ENCODE peak calls at places on chromosomes 7 and 10, in eight cellular contexts. W is thoracic aorta; J is thyroid gland; O is CD8-positive, alpha-beta T cell; T is heart left ventricle; I is colonic mucosa; C is tibial artery; Z is Panc1. E is an unnamed sample.

GRCh38 chr7:136030867-136031318 is 53.7 kb upstream of the MTPN start:
- DNase-seq in I (no peak), Z (no peak), O (no peak), W (no peak), T (no peak), J (no peak), C (no peak), E (no peak)

GRCh38 chr10:34674169-34674568 is 140.9 kb downstream of the PARD3 start:
- DNase-seq in T (no peak), J (no peak), I (no peak), O (no peak), W (no peak), Z (no peak), C (no peak), E (no peak)

GRCh38 chr10:73561192-73561591 is 29.9 kb downstream of the USP54 start:
- DNase-seq in C (no peak), I (no peak), W (no peak), O (no peak), J (no peak), T (no peak), Z (no peak), E (no peak)

GRCh38 chr10:114706458-114707055 is 48.5 kb upstream of the ABLIM1 start:
- DNase-seq in O (no peak), I (no peak), C (no peak), J (no peak), T (no peak), Z (no peak), W (no peak), E (no peak)

GRCh38 chr7:33774762-33775523 is 130.4 kb upstream of the BMPER start:
- DNase-seq in T (peak; percentile 75), J (peak; percentile 21), C (peak; percentile 76), I (peak; percentile 54), O (no peak), Z (no peak), W (no peak), E (peak; percentile 72)

GRCh38 chr10:118482393-118483331 is 112.8 kb downstream of the PRLHR start:
- DNase-seq in O (no peak), I (no peak), W (no peak), T (no peak), J (no peak), C (no peak), Z (no peak), E (peak; percentile 16)

GRCh38 chr10:133474833-133475734 is 21.3 kb downstream of the SCART1 start:
- DNase-seq in J (no peak), Z (no peak), O (peak; percentile 15), W (no peak), I (no peak), C (no peak), T (no peak), E (peak; percentile 58)

GRCh38 chr7:78127009-78127408 is 328.4 kb downstream of the PHTF2 start:
- DNase-seq in T (no peak), J (no peak), I (no peak), Z (no peak), O (no peak), C (no peak), W (no peak), E (no peak)

GRCh38 chr7:129969881-129970446 is 17.2 kb upstream of the UBE2H start:
- DNase-seq in O (no peak), I (peak; percentile 58), W (no peak), T (no peak), J (no peak), Z (peak; percentile 77), C (no peak), E (no peak)

GRCh38 chr7:46970486-46970885 is 611.4 kb downstream of the TNS3 start:
- DNase-seq in Z (no peak), O (no peak), T (no peak), I (no peak), W (no peak), C (no peak), J (no peak), E (no peak)

GRCh38 chr7:155872678-155873369 is 60.6 kb upstream of the SHH start:
- DNase-seq in W (no peak), Z (no peak), C (no peak), O (no peak), I (peak; percentile 9), T (no peak), J (no peak), E (no peak)

GRCh38 chr10:86958109-86958830 is at the start of gene SNCG:
- DNase-seq in J (no peak), Z (no peak), W (no peak), O (no peak), T (peak; percentile 63), C (peak; percentile 89), I (peak; percentile 19), E (no peak)

GRCh38 chr10:131829156-131829930 is 71.5 kb upstream of the PPP2R2D start:
- DNase-seq in T (no peak), C (peak; percentile 51), Z (no peak), O (no peak), W (no peak), J (no peak), I (no peak), E (no peak)

GRCh38 chr7:31432831-31433340 is 81.0 kb upstream of the ITPRID1 start:
- DNase-seq in W (no peak), C (no peak), T (no peak), O (no peak), I (no peak), Z (no peak), J (no peak), E (no peak)

GRCh38 chr10:73182568-73182967 is 14.6 kb downstream of the FAM149B1 start:
- DNase-seq in O (no peak), W (no peak), T (no peak), I (no peak), Z (no peak), C (no peak), J (no peak), E (no peak)

GRCh38 chr10:132833421-132834111 is 47.6 kb upstream of the NKX6-2 start:
- DNase-seq in C (no peak), W (no peak), T (no peak), O (no peak), I (no peak), J (no peak), Z (no peak), E (no peak)

GRCh38 chr7:150897502-150898474 is 45.5 kb downstream of the AOC1 start:
- DNase-seq in W (no peak), O (no peak), Z (no peak), C (no peak), I (no peak), T (no peak), J (no peak), E (no peak)

GRCh38 chr10:90775351-90776028 is 82.3 kb downstream of the HTR7 start:
- DNase-seq in O (no peak), T (no peak), C (no peak), I (no peak), Z (no peak), J (no peak), W (no peak), E (no peak)

GRCh38 chr7:15490261-15490660 is 71.6 kb downstream of the AGMO start:
- DNase-seq in W (no peak), C (no peak), T (no peak), I (no peak), Z (no peak), O (no peak), J (no peak), E (no peak)

DNA sequence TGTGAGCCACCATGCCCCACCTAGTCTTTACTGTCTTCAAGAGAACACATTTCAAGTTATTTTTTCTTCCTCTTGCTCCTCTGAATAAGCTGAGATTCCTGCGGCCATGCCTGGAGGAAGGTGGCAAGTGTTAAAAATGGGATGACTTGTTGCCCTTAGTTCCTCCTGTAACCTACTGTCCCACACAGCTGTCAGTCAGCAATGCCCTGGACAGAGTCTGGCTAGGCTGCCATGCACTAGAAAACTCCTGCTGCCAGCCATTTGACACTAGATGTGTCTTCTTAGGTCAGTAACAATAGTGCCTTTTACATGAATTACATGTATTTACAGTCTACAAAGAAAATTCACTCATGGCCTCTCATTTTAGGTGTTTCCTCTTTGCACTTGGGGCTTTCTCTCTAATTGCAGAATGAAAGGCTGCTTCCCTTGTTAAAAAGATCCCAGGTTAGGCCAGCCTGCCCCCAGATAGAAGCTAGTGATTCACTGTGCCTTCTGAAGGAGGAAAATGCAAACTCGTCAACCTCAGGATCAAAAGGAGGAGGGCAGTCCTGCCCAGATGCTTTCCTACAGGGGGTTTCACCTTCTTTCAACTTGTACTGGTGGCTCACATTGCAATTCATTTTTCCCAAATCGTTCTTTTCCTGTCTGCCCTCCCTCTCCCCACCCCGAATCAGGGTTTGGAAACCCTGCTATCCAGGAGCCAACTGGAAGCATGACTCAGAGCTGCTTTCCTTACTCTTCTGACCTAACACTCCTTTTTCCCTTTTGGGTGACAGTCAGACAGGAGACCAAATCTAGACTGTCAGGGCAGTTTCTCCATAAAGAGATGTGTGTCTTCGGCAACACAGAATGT is 136.6 kb downstream of the SPAG6 start:
- DNase-seq in W (no peak), O (no peak), C (no peak), Z (no peak), T (no peak), J (no peak), I (no peak), E (no peak)
- H3K27ac ChIP-seq in W (no peak overlapping the region), O (no peak overlapping the region), C (no peak overlapping the region), Z (no peak overlapping the region), T (no peak overlapping the region), J (no peak overlapping the region), I (no peak overlapping the region), E (no peak overlapping the region)

DNA sequence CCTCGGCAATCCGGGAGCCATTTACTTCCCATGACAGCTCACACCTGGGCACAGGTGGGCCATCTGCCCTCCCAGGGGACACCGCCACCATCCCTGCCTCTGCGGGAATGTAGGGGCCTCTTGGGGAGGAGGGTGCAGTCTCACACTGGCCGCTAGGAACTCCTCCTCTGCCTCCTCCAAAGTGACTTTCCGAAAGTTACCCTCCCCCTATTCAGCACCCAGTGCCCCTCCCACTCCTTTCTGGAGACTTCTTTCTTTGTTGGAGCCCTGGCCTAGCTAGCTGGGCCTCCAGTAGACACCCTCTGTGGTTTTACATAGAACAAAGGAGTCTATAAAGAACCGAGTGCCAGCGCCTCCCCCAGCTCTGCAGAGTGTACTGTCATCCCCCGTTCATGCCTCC is 45.8 kb upstream of the MNX1 start:
- DNase-seq in T (no peak), I (no peak), J (no peak), C (no peak), Z (no peak), O (no peak), W (no peak), E (no peak)
- TF ChIP-seq CTCF in T (no peak), I (no peak), J (no peak), C (no peak), Z (no peak), O (no peak), W (no peak), E (no peak)

GRCh38 chr10:104267721-104268690 is 978 bp upstream of the GSTO2 start:
- DNase-seq in J (no peak), Z (no peak), T (no peak), W (no peak), O (no peak), I (no peak), C (no peak), E (no peak)
- H3K4me3 ChIP-seq in J (peak overlapping the region; percentile 43), Z (peak overlapping the region; percentile 62), T (peak overlapping the region; percentile 76), W (peak overlapping the region; percentile 90), O (peak overlapping the region; percentile 81), I (peak overlapping the region; percentile 76), C (peak overlapping the region; percentile 94), E (peak overlapping the region; percentile 86)

DNA sequence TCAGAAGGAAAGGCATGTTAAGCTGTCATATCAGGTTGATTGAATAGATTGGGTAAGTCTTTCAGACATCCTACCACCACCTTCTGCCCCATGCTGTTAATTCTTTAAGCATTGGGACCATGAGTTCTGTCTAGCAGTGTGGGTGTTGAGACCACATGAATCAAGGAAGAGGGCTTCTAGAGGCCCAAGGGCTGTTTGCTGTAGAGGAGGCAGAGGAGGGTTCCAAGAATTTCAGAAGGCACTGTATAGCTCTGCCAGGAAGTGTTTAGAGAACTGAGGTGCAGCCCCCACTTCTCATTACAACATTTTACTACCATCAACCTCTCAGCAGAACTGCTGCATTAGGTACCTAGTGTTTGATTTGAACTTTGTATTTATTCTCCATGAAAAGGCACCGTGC is 720.2 kb downstream of the AUTS2 start:
- DNase-seq in J (no peak), I (no peak), T (no peak), C (no peak), W (no peak), Z (no peak), O (no peak), E (no peak)
- H3K27ac ChIP-seq in J (no peak overlapping the region), I (no peak overlapping the region), T (no peak overlapping the region), C (no peak overlapping the region), W (no peak overlapping the region), Z (no peak overlapping the region), O (no peak overlapping the region), E (no peak overlapping the region)